ENCODE peak calls at places on chromosomes 3 and 15, in ten cellular contexts. Y, A, C, B, O, J, W, X, K and I are unnamed samples.
A peak's percentile ranks its signal among the peaks of the same experiment; 100 is the strongest.

GRCh38 chr15:35211240-35211952 is 126.3 kb upstream of the NANOGP8 start:
- DNase-seq in W (no peak), K (no peak), X (no peak), O (no peak), C (no peak), A (no peak), J (no peak), B (no peak), Y (no peak), I (no peak)

GRCh38 chr3:115710799-115711198 is 87.5 kb downstream of the GAP43 start:
- DNase-seq in C (no peak), K (no peak), B (no peak), A (no peak), X (no peak), O (no peak), J (peak; percentile 15), Y (peak; percentile 32), W (no peak), I (no peak)

GRCh38 chr15:94075349-94075748 is 156.0 kb upstream of the MCTP2 start:
- DNase-seq in A (no peak), K (no peak), O (no peak), Y (no peak), W (peak; percentile 88), J (peak; percentile 4), C (no peak), X (peak; percentile 95), B (peak; percentile 87), I (no peak)

GRCh38 chr3:61914277-61914676 is 352.9 kb downstream of the PTPRG start:
- DNase-seq in B (peak; percentile 59), K (no peak), O (no peak), X (no peak), Y (no peak), J (no peak), A (no peak), W (no peak), C (no peak), I (no peak)

GRCh38 chr3:172685331-172686214 is 25.3 kb downstream of the NCEH1 start:
- DNase-seq in J (peak; percentile 50), K (no peak), B (peak; percentile 45), A (no peak), C (no peak), O (no peak), W (no peak), Y (peak; percentile 51), X (no peak), I (no peak)

GRCh38 chr3:123307064-123307463 is 105.3 kb downstream of the SEC22A start:
- DNase-seq in X (no peak), W (no peak), B (no peak), C (no peak), A (no peak), K (no peak), Y (no peak), J (no peak), O (no peak), I (no peak)

GRCh38 chr15:74540135-74540760 is 772 bp upstream of the ARID3B start:
- DNase-seq in C (no peak), W (no peak), J (peak; percentile 60), B (peak; percentile 57), O (no peak), X (no peak), K (no peak), A (no peak), Y (no peak), I (no peak)

GRCh38 chr15:73927476-73928240 is 1.4 kb downstream of the LOXL1 start:
- DNase-seq in O (no peak), A (peak; percentile 80), Y (peak; percentile 34), X (no peak), C (no peak), K (no peak), B (peak; percentile 42), J (peak; percentile 51), W (peak; percentile 74), I (peak; percentile 65)

GRCh38 chr3:123799544-123800351 is 84.4 kb downstream of the MYLK start:
- DNase-seq in J (peak; percentile 56), W (no peak), A (no peak), K (no peak), Y (peak; percentile 40), B (peak; percentile 62), O (no peak), X (no peak), C (no peak), I (no peak)

GRCh38 chr3:6739288-6739687 is 121.6 kb upstream of the GRM7 start:
- DNase-seq in X (no peak), C (no peak), A (no peak), W (no peak), K (no peak), O (no peak), J (no peak), B (no peak), Y (no peak), I (no peak)

GRCh38 chr3:124107491-124107890 is 115.6 kb upstream of the ROPN1 start:
- DNase-seq in W (no peak), Y (no peak), C (no peak), X (no peak), K (no peak), J (no peak), B (peak; percentile 19), O (no peak), A (no peak), I (no peak)

GRCh38 chr3:62375655-62376054 is 2.3 kb upstream of the FEZF2 start:
- DNase-seq in A (peak; percentile 17), Y (no peak), B (no peak), K (no peak), X (no peak), O (no peak), W (no peak), J (no peak), C (no peak), I (no peak)

GRCh38 chr3:56125358-56126005 is 342.8 kb downstream of the ERC2 start:
- DNase-seq in X (no peak), C (no peak), O (no peak), B (peak; percentile 77), Y (peak; percentile 73), K (peak; percentile 20), J (peak; percentile 80), W (no peak), A (no peak), I (no peak)

GRCh38 chr3:173916799-173917198 is 519.3 kb downstream of the NLGN1 start:
- DNase-seq in K (no peak), Y (no peak), J (no peak), B (no peak), O (no peak), W (no peak), X (no peak), A (no peak), C (no peak), I (no peak)
- TF ChIP-seq CTCF in K (no peak), Y (no peak), J (no peak), B (no peak), O (no peak), W (no peak), X (no peak), A (no peak), C (no peak), I (no peak)

GRCh38 chr3:27511724-27512422 is 27.7 kb upstream of the SLC4A7 start:
- DNase-seq in O (no peak), J (no peak), C (no peak), Y (no peak), B (no peak), X (no peak), A (no peak), W (no peak), K (no peak), I (no peak)
- TF ChIP-seq CTCF in O (no peak), J (no peak), C (no peak), Y (no peak), B (no peak), X (no peak), A (no peak), W (no peak), K (no peak), I (no peak)

DNA sequence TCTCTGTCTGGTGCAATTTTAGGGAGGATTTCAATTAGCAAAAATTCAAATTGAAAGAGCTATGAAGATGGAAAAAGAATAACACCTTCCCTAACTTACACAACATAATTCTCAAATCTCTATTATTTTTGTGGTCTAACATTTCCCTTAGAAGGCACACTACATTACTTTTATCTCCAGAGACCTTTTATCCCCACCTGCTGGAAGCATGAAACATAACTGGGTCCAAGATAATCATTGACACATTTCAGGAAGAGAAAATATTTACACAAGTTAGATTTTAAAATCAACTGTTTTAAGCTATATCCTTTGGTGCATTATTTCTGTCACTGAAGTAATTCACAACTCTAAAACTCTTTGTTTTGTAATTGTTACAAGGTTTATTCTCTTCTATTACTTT is 779.5 kb downstream of the ROBO1 start:
- DNase-seq in C (no peak), J (peak; percentile 46), Y (no peak), K (no peak), W (no peak), A (no peak), O (no peak), X (no peak), B (peak; percentile 54), I (no peak)
- TF ChIP-seq CTCF in C (no peak), J (peak; percentile 54), Y (peak; percentile 41), K (peak; percentile 56), W (peak; percentile 22), A (no peak), O (peak; percentile 41), X (no peak), B (peak; percentile 49), I (no peak)

DNA sequence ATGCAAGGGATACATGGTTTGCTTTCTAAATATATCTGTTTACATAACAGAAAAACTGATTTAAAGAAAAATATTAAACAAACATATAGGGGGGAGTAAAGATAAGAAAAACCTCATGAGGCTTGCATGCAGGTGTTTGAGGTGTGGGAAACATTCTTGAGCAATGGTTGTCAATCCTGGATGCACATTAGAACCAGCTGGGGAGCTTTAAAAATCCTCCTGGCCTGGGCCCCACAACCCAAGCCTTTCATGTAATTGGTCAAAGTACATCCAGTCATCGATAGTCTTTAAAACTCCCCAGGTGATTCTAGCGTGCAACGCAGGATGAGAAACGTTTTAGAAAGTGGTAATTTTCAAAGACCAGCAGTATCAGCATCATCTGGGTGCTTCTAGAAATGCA is 18.3 kb downstream of the NMNAT3 start:
- DNase-seq in X (no peak), B (no peak), O (no peak), J (no peak), K (no peak), W (no peak), C (no peak), A (no peak), Y (no peak), I (no peak)
- TF ChIP-seq CTCF in X (no peak), B (no peak), O (no peak), J (no peak), K (no peak), W (no peak), C (no peak), A (no peak), Y (no peak), I (no peak)

DNA sequence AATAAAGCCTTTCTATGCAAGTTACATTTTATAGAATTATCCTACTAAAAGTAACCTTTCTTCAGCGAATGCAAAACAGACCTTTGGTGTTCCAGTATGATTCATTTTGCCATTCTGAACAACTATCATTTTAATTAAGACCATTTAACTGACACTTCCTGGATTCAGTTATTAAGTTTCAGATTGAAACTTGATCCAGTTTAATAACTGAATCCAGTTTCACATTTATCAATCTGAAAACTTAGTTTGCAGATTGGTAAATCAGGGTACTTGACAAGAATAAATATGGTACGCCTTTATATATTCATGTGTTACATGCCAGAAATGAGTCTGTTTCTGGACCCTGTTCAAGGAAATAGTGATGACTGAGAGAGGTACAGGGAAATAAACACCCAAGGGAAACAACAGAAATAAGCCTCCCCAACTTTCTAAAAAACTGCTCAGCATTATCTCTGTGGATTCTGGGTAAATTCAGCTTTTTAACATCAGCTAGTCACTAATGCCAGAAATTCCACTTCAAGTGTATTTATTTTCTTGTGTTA is 23.3 kb upstream of the NFKBIZ start:
- DNase-seq in J (peak; percentile 45), K (no peak), X (no peak), Y (no peak), W (no peak), C (no peak), B (peak; percentile 70), A (no peak), O (no peak), I (no peak)
- TF ChIP-seq CTCF in J (no peak), K (no peak), X (no peak), Y (no peak), W (no peak), C (no peak), B (no peak), A (no peak), O (no peak), I (no peak)